ENCODE peak calls at places on chromosomes 6 and 20, in four cellular contexts. One of them, this sample, is unnamed.

GRCh38 chr6:137704802-137705165 is 162.3 kb upstream of the TNFAIP3 start:
- DNase-seq in HuH-7.5: no peak
- DNase-seq in GOT3: no peak
- DNase-seq in HFF-Myc: no peak
- DNase-seq in this sample: no peak

GRCh38 chr6:22873531-22874136 is 304.3 kb downstream of the HDGFL1 start:
- DNase-seq in GOT3: no peak
- DNase-seq in HFF-Myc: no peak
- DNase-seq in HuH-7.5: no peak
- DNase-seq in this sample: no peak

GRCh38 chr6:105804436-105804835 is 281.7 kb upstream of the PRDM1 start:
- DNase-seq in HuH-7.5: no peak
- DNase-seq in GOT3: no peak
- DNase-seq in HFF-Myc: no peak
- DNase-seq in this sample: peak; percentile 86

GRCh38 chr6:10099086-10099499 is 315.8 kb downstream of the TFAP2A start:
- DNase-seq in GOT3: no peak
- DNase-seq in HuH-7.5: no peak
- DNase-seq in HFF-Myc: no peak
- DNase-seq in this sample: peak; percentile 60

GRCh38 chr6:20455175-20456075 is 53.7 kb downstream of the E2F3 start:
- DNase-seq in HuH-7.5: no peak
- DNase-seq in GOT3: no peak
- DNase-seq in HFF-Myc: peak; percentile 10
- DNase-seq in this sample: peak; percentile 58

GRCh38 chr20:19427913-19428800 is 215.7 kb downstream of the SLC24A3 start:
- DNase-seq in HFF-Myc: no peak
- DNase-seq in HuH-7.5: no peak
- DNase-seq in GOT3: no peak
- DNase-seq in this sample: peak; percentile 44

GRCh38 chr6:49541210-49541724 is 9.2 kb upstream of the C6orf141 start:
- DNase-seq in HFF-Myc: peak; percentile 83
- DNase-seq in GOT3: no peak
- DNase-seq in HuH-7.5: no peak
- DNase-seq in this sample: peak; percentile 70

GRCh38 chr6:89310929-89311328 is 4.2 kb downstream of the GABRR2 start:
- DNase-seq in GOT3: no peak
- DNase-seq in HuH-7.5: no peak
- DNase-seq in HFF-Myc: peak; percentile 74
- DNase-seq in this sample: peak; percentile 97

GRCh38 chr6:66496659-66497058 is 789.6 kb upstream of the EYS start:
- DNase-seq in GOT3: no peak
- DNase-seq in HuH-7.5: peak; percentile 6
- DNase-seq in HFF-Myc: no peak
- DNase-seq in this sample: no peak

GRCh38 chr6:54697423-54697822 is 149.1 kb upstream of the FAM83B start:
- DNase-seq in HFF-Myc: peak; percentile 25
- DNase-seq in HuH-7.5: no peak
- DNase-seq in GOT3: no peak
- DNase-seq in this sample: peak; percentile 10

GRCh38 chr20:45445805-45446562 is 23.6 kb upstream of the WFDC2 start:
- DNase-seq in GOT3: no peak
- DNase-seq in HFF-Myc: no peak
- DNase-seq in HuH-7.5: peak; percentile 71
- DNase-seq in this sample: peak; percentile 47

GRCh38 chr6:367891-368630 is 23.5 kb upstream of the IRF4 start:
- DNase-seq in GOT3: no peak
- DNase-seq in HFF-Myc: no peak
- DNase-seq in HuH-7.5: no peak
- DNase-seq in this sample: no peak

GRCh38 chr20:20173269-20173668 is 120.9 kb downstream of the CFAP61 start:
- DNase-seq in GOT3: no peak
- DNase-seq in HuH-7.5: no peak
- DNase-seq in HFF-Myc: no peak
- DNase-seq in this sample: no peak

GRCh38 chr20:59008715-59009336 is 1.8 kb upstream of the CTSZ start:
- DNase-seq in GOT3: no peak
- DNase-seq in HFF-Myc: no peak
- DNase-seq in HuH-7.5: no peak
- DNase-seq in this sample: no peak

GRCh38 chr6:106739387-106739786 is 110.0 kb downstream of the QRSL1 start:
- DNase-seq in HuH-7.5: no peak
- DNase-seq in HFF-Myc: no peak
- DNase-seq in GOT3: peak; percentile 14
- DNase-seq in this sample: peak; percentile 57

GRCh38 chr6:113672691-113673149 is 184.4 kb upstream of the MARCKS start:
- DNase-seq in HuH-7.5: no peak
- DNase-seq in GOT3: peak; percentile 13
- DNase-seq in HFF-Myc: no peak
- DNase-seq in this sample: peak; percentile 15

GRCh38 chr6:150491131-150491795 is 108.4 kb upstream of the PLEKHG1 start:
- DNase-seq in HFF-Myc: peak; percentile 81
- DNase-seq in GOT3: no peak
- DNase-seq in HuH-7.5: no peak
- DNase-seq in this sample: peak; percentile 61

GRCh38 chr20:8646716-8647115 is 422.2 kb upstream of the PLCB4 start:
- DNase-seq in HuH-7.5: no peak
- DNase-seq in HFF-Myc: peak; percentile 86
- DNase-seq in GOT3: no peak
- DNase-seq in this sample: peak; percentile 54

GRCh38 chr20:32444474-32445220 is 86.5 kb downstream of the ASXL1 start:
- DNase-seq in GOT3: no peak
- DNase-seq in HuH-7.5: no peak
- DNase-seq in HFF-Myc: no peak
- DNase-seq in this sample: no peak

GRCh38 chr6:29447670-29448069 is 8.6 kb downstream of the OR10C1 start:
- DNase-seq in HFF-Myc: no peak
- DNase-seq in HuH-7.5: no peak
- DNase-seq in GOT3: no peak
- DNase-seq in this sample: no peak

GRCh38 chr6:39226606-39227300 is 2.5 kb downstream of the KCNK5 start:
- DNase-seq in HuH-7.5: no peak
- DNase-seq in GOT3: no peak
- DNase-seq in HFF-Myc: no peak
- DNase-seq in this sample: no peak

GRCh38 chr6:162964703-162965140 is 236.9 kb downstream of the PACRG start:
- DNase-seq in GOT3: no peak
- DNase-seq in HFF-Myc: peak; percentile 100
- DNase-seq in HuH-7.5: no peak
- DNase-seq in this sample: peak; percentile 100

GRCh38 chr6:25277401-25277800 is 1.8 kb upstream of the CARMIL1 start:
- DNase-seq in HuH-7.5: no peak
- DNase-seq in HFF-Myc: no peak
- DNase-seq in GOT3: no peak
- DNase-seq in this sample: no peak

GRCh38 chr20:51318058-51318960 is 224.2 kb downstream of the NFATC2 start:
- DNase-seq in HFF-Myc: no peak
- DNase-seq in GOT3: no peak
- DNase-seq in HuH-7.5: peak; percentile 63
- DNase-seq in this sample: peak; percentile 62

GRCh38 chr6:5367510-5367909 is 106.2 kb downstream of the FARS2 start:
- DNase-seq in HFF-Myc: no peak
- DNase-seq in HuH-7.5: no peak
- DNase-seq in GOT3: no peak
- DNase-seq in this sample: no peak

GRCh38 chr6:43768506-43768860 is 1.5 kb upstream of the VEGFA start:
- DNase-seq in GOT3: no peak
- DNase-seq in HFF-Myc: no peak
- DNase-seq in HuH-7.5: no peak
- DNase-seq in this sample: peak; percentile 62

GRCh38 chr20:53157443-53158408 is 185.6 kb downstream of the TSHZ2 start:
- DNase-seq in HFF-Myc: no peak
- DNase-seq in GOT3: no peak
- DNase-seq in HuH-7.5: peak; percentile 28
- DNase-seq in this sample: peak; percentile 68

GRCh38 chr6:162620067-162620466 is 107.5 kb downstream of the PRKN start:
- DNase-seq in HFF-Myc: no peak
- DNase-seq in GOT3: no peak
- DNase-seq in HuH-7.5: no peak
- DNase-seq in this sample: no peak

GRCh38 chr6:70823651-70824050 is 133.2 kb downstream of the B3GAT2 start:
- DNase-seq in HFF-Myc: no peak
- DNase-seq in GOT3: no peak
- DNase-seq in HuH-7.5: no peak
- DNase-seq in this sample: no peak

GRCh38 chr6:148044261-148044731 is 298.3 kb upstream of the SASH1 start:
- DNase-seq in HFF-Myc: peak; percentile 57
- DNase-seq in HuH-7.5: no peak
- DNase-seq in GOT3: no peak
- DNase-seq in this sample: no peak

GRCh38 chr6:122063090-122063489 is 336.4 kb upstream of the HSF2 start:
- DNase-seq in GOT3: no peak
- DNase-seq in HFF-Myc: no peak
- DNase-seq in HuH-7.5: no peak
- DNase-seq in this sample: no peak

GRCh38 chr20:22807045-22807444 is 222.7 kb upstream of the FOXA2 start:
- DNase-seq in GOT3: no peak
- DNase-seq in HuH-7.5: no peak
- DNase-seq in HFF-Myc: no peak
- DNase-seq in this sample: no peak

GRCh38 chr20:14984768-14985622 is 647.6 kb upstream of the FLRT3 start:
- DNase-seq in GOT3: no peak
- DNase-seq in HuH-7.5: peak; percentile 47
- DNase-seq in HFF-Myc: no peak
- DNase-seq in this sample: no peak

GRCh38 chr6:1623769-1624070 is 14.0 kb downstream of the FOXC1 start:
- DNase-seq in GOT3: no peak
- DNase-seq in HuH-7.5: no peak
- DNase-seq in HFF-Myc: no peak
- DNase-seq in this sample: no peak

This sample was measured in RPMI7951.